ENCODE peak calls at places on chromosomes 6 and 20, in six cellular contexts. D, R, U, Z, K and H are unnamed samples.

GRCh38 chr20:51462566-51463276 is 79.8 kb downstream of the NFATC2 start:
- DNase-seq in D (peak; percentile 62), R (no peak), U (peak; percentile 63), Z (no peak), K (no peak), H (no peak)

GRCh38 chr6:42093582-42094329 is 43.4 kb downstream of the TAF8 start:
- DNase-seq in D (no peak), R (no peak), U (peak; percentile 45), Z (no peak), K (no peak), H (no peak)

GRCh38 chr6:47343631-47344421 is 34.1 kb upstream of the TNFRSF21 start:
- DNase-seq in D (no peak), R (no peak), U (peak; percentile 41), Z (no peak), K (no peak), H (no peak)

GRCh38 chr20:33790571-33790970 is 20.6 kb upstream of the CHMP4B start:
- DNase-seq in D (no peak), R (no peak), U (peak; percentile 87), Z (no peak), K (no peak), H (peak; percentile 34)

GRCh38 chr6:133986942-133987341 is 33.9 kb downstream of the TBPL1 start:
- DNase-seq in D (no peak), R (no peak), U (no peak), Z (no peak), K (no peak), H (no peak)

GRCh38 chr6:142846459-142846831 is 98.5 kb downstream of the HIVEP2 start:
- DNase-seq in D (no peak), R (no peak), U (no peak), Z (no peak), K (no peak), H (no peak)

GRCh38 chr6:126066068-126067048 is 80.0 kb downstream of the TRMT11 start:
- DNase-seq in D (no peak), R (no peak), U (no peak), Z (no peak), K (no peak), H (no peak)

GRCh38 chr6:70277480-70277879 is 25.4 kb downstream of the COL9A1 start:
- DNase-seq in D (no peak), R (no peak), U (no peak), Z (no peak), K (no peak), H (no peak)

GRCh38 chr20:31849306-31849930 is 4.0 kb upstream of the FOXS1 start:
- DNase-seq in D (no peak), R (no peak), U (peak; percentile 57), Z (no peak), K (no peak), H (no peak)
- TF ChIP-seq CTCF in D (no peak), R (no peak), U (no peak), Z (no peak), K (no peak), H (no peak)

GRCh38 chr6:43772571-43773049 is 2.6 kb downstream of the VEGFA start:
- DNase-seq in D (no peak), R (no peak), U (peak; percentile 49), Z (no peak), K (peak; percentile 28), H (no peak)
- H3K27ac ChIP-seq in D (peak overlapping the region; percentile 81), R (peak overlapping the region; percentile 95), U (peak overlapping the region; percentile 98), Z (no peak overlapping the region), K (peak overlapping the region; percentile 97), H (peak overlapping the region; percentile 93)

GRCh38 chr6:31158863-31159855 is 770 bp downstream of the TCF19 start:
- DNase-seq in D (peak; percentile 2), R (no peak), U (peak; percentile 34), Z (no peak), K (no peak), H (peak; percentile 49)
- TF ChIP-seq CTCF in D (peak; percentile 25), R (no peak), U (no peak), Z (no peak), K (no peak), H (peak; percentile 16)

DNA sequence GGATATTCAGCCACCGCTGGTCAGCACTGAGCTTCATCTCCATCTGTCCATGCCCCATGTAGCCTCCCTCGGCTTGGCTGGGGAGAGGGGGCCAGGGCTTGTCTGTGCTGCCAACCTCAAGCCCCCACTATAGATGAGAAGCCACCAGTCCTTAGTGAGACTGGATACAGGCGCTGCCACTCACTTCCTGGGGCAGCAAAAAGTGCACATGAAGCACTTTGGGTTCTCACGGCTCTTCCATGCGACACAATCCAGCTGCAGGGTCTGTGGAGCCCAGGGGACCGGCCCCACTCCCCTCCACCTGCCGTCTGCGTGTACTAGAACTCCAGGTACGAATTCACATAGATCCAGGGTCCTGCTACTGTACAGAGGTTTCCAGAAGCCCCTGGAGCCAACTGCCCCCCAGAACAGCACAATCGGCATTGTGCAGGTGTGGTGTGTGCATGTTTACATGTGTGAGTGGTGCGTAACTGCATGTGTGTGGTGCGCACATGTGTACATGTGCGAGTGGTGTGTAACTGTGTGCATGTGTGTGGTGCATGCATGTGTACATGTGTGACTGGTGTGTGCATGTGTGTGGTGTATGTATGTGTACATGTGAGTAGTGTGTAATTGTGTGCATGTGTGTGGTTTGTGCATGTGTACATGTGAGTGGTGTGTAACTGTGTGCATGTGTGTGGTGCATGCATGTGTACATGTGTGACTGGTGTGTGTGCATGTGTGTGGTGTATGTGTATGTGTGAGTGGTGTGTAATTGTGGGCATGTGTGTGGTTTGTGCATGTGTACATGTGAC is 4.9 kb downstream of the FRMD1 start:
- DNase-seq in D (no peak), R (no peak), U (no peak), Z (no peak), K (no peak), H (no peak)
- H3K27ac ChIP-seq in D (no peak overlapping the region), R (no peak overlapping the region), U (no peak overlapping the region), Z (no peak overlapping the region), K (no peak overlapping the region), H (no peak overlapping the region)

DNA sequence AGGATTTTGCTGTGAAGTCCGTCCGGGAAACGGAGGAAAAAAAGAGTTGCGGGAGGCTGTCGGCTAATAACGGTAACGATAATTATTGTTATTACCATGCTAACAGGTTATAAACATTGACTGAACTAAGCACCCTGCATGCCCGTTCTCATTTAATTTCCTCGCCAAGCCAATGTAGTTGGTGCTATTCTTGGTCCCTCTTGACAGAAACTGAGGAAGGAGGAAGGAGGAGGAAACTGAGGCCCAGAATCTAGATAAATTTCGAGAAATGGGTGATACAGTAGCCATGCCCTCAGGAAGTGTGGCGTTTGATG is 417 bp downstream of the TPX2 start:
- DNase-seq in D (no peak), R (no peak), U (no peak), Z (no peak), K (no peak), H (no peak)
- TF ChIP-seq CTCF in D (no peak), R (no peak), U (no peak), Z (no peak), K (no peak), H (no peak)

GRCh38 chr6:2434911-2435310 is 189.5 kb upstream of the GMDS start:
- DNase-seq in D (no peak), R (no peak), U (no peak), Z (no peak), K (no peak), H (no peak)

GRCh38 chr6:2434116-2434515 is 188.7 kb upstream of the GMDS start:
- DNase-seq in D (no peak), R (peak; percentile 37), U (no peak), Z (no peak), K (no peak), H (peak; percentile 89)

GRCh38 chr6:2432258-2432657 is 186.9 kb upstream of the GMDS start:
- DNase-seq in D (peak; percentile 91), R (peak; percentile 26), U (no peak), Z (no peak), K (peak; percentile 51), H (peak; percentile 80)

GRCh38 chr6:2436391-2437154 is 191.2 kb upstream of the GMDS start:
- DNase-seq in D (no peak), R (no peak), U (no peak), Z (no peak), K (no peak), H (no peak)

DNA sequence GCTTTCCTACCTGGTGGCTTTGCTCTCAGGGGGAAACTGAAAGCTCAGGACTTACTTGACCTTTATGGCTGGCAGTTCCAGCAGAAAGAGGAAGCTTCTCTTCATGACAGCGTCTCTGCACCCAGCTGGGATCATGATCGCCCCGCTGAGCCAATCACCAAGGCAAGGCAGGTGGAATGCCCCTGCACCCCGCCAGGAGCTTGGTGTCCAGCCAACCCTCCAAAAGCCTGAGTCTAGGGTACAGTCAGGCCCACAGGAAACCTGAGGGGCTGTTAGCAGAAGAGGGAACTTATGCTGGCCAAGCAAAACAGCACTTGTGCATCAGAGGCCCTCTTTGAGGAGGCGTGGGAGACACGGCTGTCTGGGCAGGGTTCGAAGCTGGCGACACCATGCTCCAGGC is 188.3 kb upstream of the GMDS start:
- DNase-seq in D (no peak), R (no peak), U (no peak), Z (no peak), K (no peak), H (no peak)
- H3K27ac ChIP-seq in D (no peak overlapping the region), R (peak overlapping the region; percentile 32), U (no peak overlapping the region), Z (no peak overlapping the region), K (no peak overlapping the region), H (no peak overlapping the region)

DNA sequence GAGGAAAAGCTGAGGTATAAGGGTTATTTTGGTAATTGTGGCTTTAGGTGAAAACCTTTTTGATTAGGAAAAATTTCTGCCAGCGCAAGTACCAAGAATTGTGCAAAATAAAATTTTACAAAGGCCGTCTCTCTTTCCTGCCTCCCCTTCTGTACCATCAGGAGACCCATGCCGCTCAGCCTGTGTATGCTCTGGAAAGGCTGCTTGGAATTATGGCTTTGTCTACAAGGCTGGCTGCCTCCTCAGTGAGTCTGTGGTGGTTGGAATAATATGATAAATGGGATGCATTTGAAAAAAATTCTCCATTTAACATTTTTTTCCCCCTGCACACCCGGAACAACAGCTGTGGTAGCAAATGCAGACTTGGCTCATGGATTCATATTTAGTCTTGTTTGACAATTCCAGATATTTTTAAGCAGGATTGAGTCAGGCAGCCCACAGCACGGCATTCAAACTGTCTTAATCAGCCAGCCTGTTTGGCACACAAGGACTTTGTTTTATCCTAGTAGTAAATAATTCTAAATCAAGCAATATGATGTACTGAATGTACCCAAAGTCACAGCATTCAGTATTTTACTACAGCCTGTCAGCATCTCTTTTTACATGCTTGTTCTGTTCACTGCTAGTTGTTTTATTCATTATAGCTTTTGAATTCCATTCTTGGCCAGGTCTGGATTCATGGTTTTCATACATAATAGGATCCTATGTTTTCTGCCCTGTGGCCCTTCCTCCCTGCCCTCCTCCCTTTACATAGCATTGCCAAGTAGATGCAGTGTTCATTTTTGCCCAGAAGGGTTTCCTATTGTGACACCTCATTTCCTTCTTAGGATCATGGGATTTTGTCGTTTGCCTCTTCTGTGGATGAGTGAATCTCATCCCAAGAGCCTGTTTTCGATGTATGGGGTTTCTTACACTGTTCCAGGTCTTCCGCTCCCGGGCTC is 68.0 kb downstream of the LRRC1 start:
- DNase-seq in D (peak; percentile 38), R (no peak), U (no peak), Z (no peak), K (no peak), H (no peak)
- TF ChIP-seq CTCF in D (no peak), R (no peak), U (no peak), Z (no peak), K (no peak), H (no peak)

GRCh38 chr6:29752451-29753308 is 29.4 kb downstream of the HLA-F start:
- DNase-seq in D (peak; percentile 78), R (peak; percentile 90), U (peak; percentile 90), Z (peak; percentile 79), K (peak; percentile 87), H (peak; percentile 76)
- H3K27ac ChIP-seq in D (no peak overlapping the region), R (peak overlapping the region; percentile 74), U (peak overlapping the region; percentile 83), Z (peak overlapping the region; percentile 67), K (peak overlapping the region; percentile 87), H (peak overlapping the region; percentile 93)